ENCODE peak calls at places on chromosomes 1 and 21, in ten cellular contexts. X is adrenal gland, B is SJSA1, H is uterus, J is ovary, N is breast epithelium, V is IMR-90, R is colonic mucosa, Z is BE2C, Y is thoracic aorta. G is an unnamed sample.
A peak's percentile ranks its signal among the peaks of the same experiment; 100 is the strongest.

GRCh38 chr21:41881051-41881450 is 1.9 kb upstream of the PRDM15 start:
- DNase-seq in R (no peak), H (no peak), X (no peak), V (no peak), N (no peak), B (no peak), J (no peak), Y (no peak), Z (no peak), G (no peak)

GRCh38 chr1:54324750-54325704 is 81.2 kb downstream of the SSBP3 start:
- DNase-seq in X (no peak), B (no peak), R (no peak), H (peak; percentile 82), Z (no peak), J (peak; percentile 79), Y (no peak), N (no peak), V (peak; percentile 24), G (no peak)

GRCh38 chr1:172135076-172135672 is 285.3 kb upstream of the C1orf105 start:
- DNase-seq in H (no peak), V (no peak), Y (no peak), N (no peak), B (no peak), Z (no peak), X (no peak), J (no peak), R (no peak), G (no peak)

GRCh38 chr1:34113362-34113761 is 51.7 kb downstream of the CSMD2 start:
- DNase-seq in J (no peak), X (no peak), Z (no peak), R (no peak), H (no peak), N (no peak), Y (no peak), B (no peak), V (no peak), G (no peak)

GRCh38 chr1:178031856-178032320 is 62.0 kb upstream of the RASAL2 start:
- DNase-seq in Z (peak; percentile 69), B (peak; percentile 65), X (peak; percentile 94), N (peak; percentile 78), Y (peak; percentile 72), V (peak; percentile 93), R (peak; percentile 95), J (peak; percentile 87), H (peak; percentile 93), G (no peak)

GRCh38 chr1:40625076-40625475 is 40.4 kb downstream of the RIMS3 start:
- DNase-seq in J (no peak), Y (no peak), B (no peak), N (no peak), Z (peak; percentile 38), X (peak; percentile 71), H (no peak), V (no peak), R (peak; percentile 59), G (no peak)

GRCh38 chr21:42039470-42039901 is 29.3 kb upstream of the ZBTB21 start:
- DNase-seq in B (peak; percentile 44), Y (no peak), N (no peak), J (no peak), X (peak; percentile 14), V (peak; percentile 85), H (peak; percentile 47), Z (no peak), R (no peak), G (no peak)

GRCh38 chr1:239126881-239127280 is 259.5 kb upstream of the CHRM3 start:
- DNase-seq in Z (no peak), V (no peak), B (no peak), N (no peak), Y (no peak), J (no peak), R (no peak), X (no peak), H (no peak), G (no peak)

GRCh38 chr21:39961251-39961650 is 94.0 kb downstream of the PCP4 start:
- DNase-seq in J (no peak), H (no peak), Z (no peak), B (no peak), Y (no peak), N (no peak), V (no peak), R (no peak), X (no peak), G (no peak)

GRCh38 chr1:212254853-212255363 is 30.3 kb upstream of the PPP2R5A start:
- DNase-seq in B (no peak), Y (no peak), J (no peak), V (no peak), N (no peak), R (no peak), X (no peak), Z (peak; percentile 75), H (no peak), G (no peak)

GRCh38 chr1:37794372-37795339 is 1.0 kb downstream of the MANEAL start:
- DNase-seq in X (no peak), N (no peak), H (no peak), R (no peak), B (no peak), Z (peak; percentile 19), J (no peak), V (no peak), Y (no peak), G (no peak)

GRCh38 chr21:15039607-15040299 is 25.0 kb downstream of the NRIP1 start:
- DNase-seq in H (no peak), Y (no peak), N (no peak), J (no peak), R (no peak), B (no peak), Z (no peak), V (no peak), X (no peak), G (no peak)

GRCh38 chr1:227946624-227947424 is 908 bp downstream of the WNT9A start:
- DNase-seq in X (peak; percentile 84), V (peak; percentile 46), J (peak; percentile 89), N (peak; percentile 85), H (peak; percentile 72), Z (peak; percentile 79), Y (no peak), B (peak; percentile 75), R (peak; percentile 87), G (peak; percentile 92)

GRCh38 chr21:35011681-35012080 is 37.4 kb downstream of the RUNX1 start:
- DNase-seq in J (no peak), V (peak; percentile 70), R (no peak), H (no peak), Y (no peak), N (no peak), X (no peak), Z (no peak), B (peak; percentile 25), G (no peak)

GRCh38 chr1:115089443-115090340 is at the start of gene TSPAN2:
- DNase-seq in X (peak; percentile 20), Z (peak; percentile 26), B (peak; percentile 72), Y (peak; percentile 62), R (peak; percentile 69), N (peak; percentile 60), V (peak; percentile 59), H (peak; percentile 97), J (peak; percentile 62), G (peak; percentile 83)

GRCh38 chr1:12148958-12149790 is 17.6 kb upstream of the TNFRSF1B start:
- DNase-seq in Y (no peak), H (no peak), V (peak; percentile 50), J (no peak), N (no peak), Z (no peak), B (no peak), X (no peak), R (no peak), G (no peak)

GRCh38 chr1:42171679-42172266 is 7.2 kb upstream of the GUCA2A start:
- DNase-seq in Z (no peak), V (no peak), J (no peak), R (no peak), N (no peak), H (no peak), Y (no peak), B (no peak), X (no peak), G (no peak)

GRCh38 chr21:33691945-33692594 is 49.8 kb downstream of the ITSN1 start:
- DNase-seq in Y (no peak), Z (no peak), H (no peak), V (peak; percentile 15), B (no peak), R (no peak), X (no peak), N (no peak), J (no peak), G (no peak)

DNA sequence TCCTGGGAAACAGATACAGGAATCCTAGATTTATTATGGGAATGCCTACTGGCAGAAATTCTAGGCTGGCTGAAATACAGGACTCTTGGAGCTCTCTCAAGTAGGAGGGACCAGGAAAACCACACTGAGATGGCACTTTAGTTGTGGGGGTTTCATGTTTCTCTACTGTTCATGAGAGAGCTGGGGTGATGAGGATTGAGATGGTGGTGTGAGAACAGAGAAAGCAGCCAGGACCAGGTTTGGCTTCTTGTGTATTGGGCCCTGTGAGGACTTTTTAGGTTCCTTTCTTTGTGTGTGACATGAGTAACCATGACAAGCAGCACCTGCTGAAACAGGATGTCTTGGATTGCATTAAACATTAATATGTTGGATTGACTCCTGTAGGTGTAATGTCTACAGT is 4.9 kb downstream of the ARID1A start:
- DNase-seq in J (no peak), Y (no peak), R (no peak), V (peak; percentile 60), Z (no peak), X (no peak), H (no peak), N (no peak), B (no peak), G (no peak)
- H3K4me3 ChIP-seq in J (no peak overlapping the region), Y (peak overlapping the region; percentile 3), R (no peak overlapping the region), V (peak overlapping the region; percentile 6), Z (no peak overlapping the region), X (no peak overlapping the region), H (no peak overlapping the region), N (no peak overlapping the region), B (no peak overlapping the region), G (no peak overlapping the region)

DNA sequence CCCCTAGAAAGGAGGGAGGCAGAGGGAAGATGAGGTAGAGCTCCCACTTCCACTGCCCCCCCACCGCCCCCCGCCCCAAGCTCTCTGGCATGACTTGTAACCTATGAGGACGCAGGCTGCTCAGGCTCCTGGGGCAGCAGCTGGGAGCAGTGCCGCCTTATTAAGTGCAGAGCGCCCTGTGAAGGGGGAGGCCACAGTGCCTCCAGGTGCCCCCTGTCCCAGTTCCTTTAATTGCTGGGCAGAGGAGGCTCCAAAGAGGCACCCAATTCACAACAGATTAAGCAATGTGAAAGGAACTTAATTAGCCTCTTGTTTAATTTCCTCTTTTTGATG is 2.9 kb downstream of the RXFP4 start:
- DNase-seq in B (no peak), N (no peak), X (no peak), V (no peak), R (no peak), J (no peak), Y (no peak), Z (no peak), H (no peak), G (no peak)
- H3K4me1 ChIP-seq in B (peaks cover 15% of the 10 kb centered on the region), N (peaks cover 27% of the 10 kb centered on the region), X (peaks cover 15% of the 10 kb centered on the region), V (peaks cover 11% of the 10 kb centered on the region), R (peaks cover 38% of the 10 kb centered on the region), J (peaks cover 6% of the 10 kb centered on the region), Y (peaks cover 27% of the 10 kb centered on the region), Z (peaks cover 15% of the 10 kb centered on the region), H (no peaks in the 10 kb centered on the region), G (peaks cover 86% of the 10 kb centered on the region)

GRCh38 chr21:9837946-9838801 is 683.2 kb upstream of the TPTE start:
- DNase-seq in J (no peak), B (no peak), X (no peak), V (no peak), H (no peak), R (no peak), N (no peak), Z (no peak), Y (no peak), G (peak; percentile 88)
- H3K9me3 ChIP-seq in J (no peaks in the 10 kb centered on the region), B (peaks cover 3% of the 10 kb centered on the region), X (no peaks in the 10 kb centered on the region), V (peaks cover 20% of the 10 kb centered on the region), H (no peaks in the 10 kb centered on the region), R (peaks cover 6% of the 10 kb centered on the region), N (peaks cover 16% of the 10 kb centered on the region), Z (no peaks in the 10 kb centered on the region), Y (no peaks in the 10 kb centered on the region), G (no peaks in the 10 kb centered on the region)

GRCh38 chr1:223393275-223394214 is at the start of gene CCDC185:
- DNase-seq in J (peak; percentile 53), V (no peak), Y (no peak), B (no peak), Z (no peak), N (no peak), X (no peak), H (no peak), R (no peak), G (peak; percentile 82)
- H3K4me3 ChIP-seq in J (peak within 1 kb of the TSS; percentile 7), V (peak within 1 kb of the TSS; percentile 46), Y (peak within 1 kb of the TSS; percentile 59), B (peak within 1 kb of the TSS; percentile 13), Z (no peak within 1 kb of the TSS), N (peak within 1 kb of the TSS; percentile 46), X (no peak within 1 kb of the TSS), H (no peak within 1 kb of the TSS), R (peak within 1 kb of the TSS; percentile 14), G (peak within 1 kb of the TSS; percentile 26)